ENCODE peak calls at places on chromosomes 3 and 15, in five cellular contexts. One of them, this sample, is unnamed.

GRCh38 chr3:58833501-58833900 is 166.9 kb upstream of the FAM3D start:
- DNase-seq in A172: no peak
- DNase-seq in KBM-7: no peak
- DNase-seq in osteocyte: no peak
- DNase-seq in activated naive CD8-positive, alpha-beta T cell treated with anti-CD3 and anti-CD28 coated beads, Interleukin-2, amount 10 ng/mL, durations not matched to agents 7 days and 5 days: no peak
- DNase-seq in this sample: no peak

GRCh38 chr3:30711867-30712266 is 105.5 kb downstream of the TGFBR2 start:
- DNase-seq in KBM-7: no peak
- DNase-seq in osteocyte: no peak
- DNase-seq in activated naive CD8-positive, alpha-beta T cell treated with anti-CD3 and anti-CD28 coated beads, Interleukin-2, amount 10 ng/mL, durations not matched to agents 7 days and 5 days: no peak
- DNase-seq in A172: no peak
- DNase-seq in this sample: no peak

GRCh38 chr3:64057231-64057630 is 33.9 kb upstream of the PSMD6 start:
- DNase-seq in A172: no peak
- DNase-seq in osteocyte: no peak
- DNase-seq in activated naive CD8-positive, alpha-beta T cell treated with anti-CD3 and anti-CD28 coated beads, Interleukin-2, amount 10 ng/mL, durations not matched to agents 7 days and 5 days: no peak
- DNase-seq in KBM-7: no peak
- DNase-seq in this sample: no peak

GRCh38 chr3:187006884-187007630 is 76.7 kb downstream of the ST6GAL1 start:
- DNase-seq in KBM-7: no peak
- DNase-seq in osteocyte: no peak
- DNase-seq in A172: no peak
- DNase-seq in activated naive CD8-positive, alpha-beta T cell treated with anti-CD3 and anti-CD28 coated beads, Interleukin-2, amount 10 ng/mL, durations not matched to agents 7 days and 5 days: no peak
- DNase-seq in this sample: no peak

GRCh38 chr3:82308755-82309154 is 547.3 kb upstream of the GBE1 start:
- DNase-seq in osteocyte: no peak
- DNase-seq in KBM-7: no peak
- DNase-seq in activated naive CD8-positive, alpha-beta T cell treated with anti-CD3 and anti-CD28 coated beads, Interleukin-2, amount 10 ng/mL, durations not matched to agents 7 days and 5 days: no peak
- DNase-seq in A172: no peak
- DNase-seq in this sample: no peak

GRCh38 chr3:28835751-28836150 is 445.1 kb upstream of the RBMS3 start:
- DNase-seq in A172: no peak
- DNase-seq in activated naive CD8-positive, alpha-beta T cell treated with anti-CD3 and anti-CD28 coated beads, Interleukin-2, amount 10 ng/mL, durations not matched to agents 7 days and 5 days: no peak
- DNase-seq in osteocyte: no peak
- DNase-seq in KBM-7: no peak
- DNase-seq in this sample: no peak

GRCh38 chr3:17479681-17480405 is 262.6 kb downstream of the TBC1D5 start:
- DNase-seq in osteocyte: no peak
- DNase-seq in KBM-7: no peak
- DNase-seq in A172: no peak
- DNase-seq in activated naive CD8-positive, alpha-beta T cell treated with anti-CD3 and anti-CD28 coated beads, Interleukin-2, amount 10 ng/mL, durations not matched to agents 7 days and 5 days: no peak
- DNase-seq in this sample: no peak

GRCh38 chr3:7953449-7954015 is 548.1 kb upstream of the LMCD1 start:
- DNase-seq in activated naive CD8-positive, alpha-beta T cell treated with anti-CD3 and anti-CD28 coated beads, Interleukin-2, amount 10 ng/mL, durations not matched to agents 7 days and 5 days: no peak
- DNase-seq in A172: no peak
- DNase-seq in osteocyte: no peak
- DNase-seq in KBM-7: no peak
- DNase-seq in this sample: no peak

GRCh38 chr3:52144796-52145735 is 9.2 kb downstream of the POC1A start:
- DNase-seq in activated naive CD8-positive, alpha-beta T cell treated with anti-CD3 and anti-CD28 coated beads, Interleukin-2, amount 10 ng/mL, durations not matched to agents 7 days and 5 days: no peak
- DNase-seq in KBM-7: no peak
- DNase-seq in osteocyte: no peak
- DNase-seq in A172: no peak
- DNase-seq in this sample: no peak

GRCh38 chr3:196288141-196288460 is 575 bp upstream of the PCYT1A start:
- DNase-seq in osteocyte: no peak
- DNase-seq in activated naive CD8-positive, alpha-beta T cell treated with anti-CD3 and anti-CD28 coated beads, Interleukin-2, amount 10 ng/mL, durations not matched to agents 7 days and 5 days: no peak
- DNase-seq in KBM-7: no peak
- DNase-seq in A172: peak
- DNase-seq in this sample: peak

GRCh38 chr15:66040211-66040892 is 171.1 kb downstream of the RAB11A start:
- DNase-seq in activated naive CD8-positive, alpha-beta T cell treated with anti-CD3 and anti-CD28 coated beads, Interleukin-2, amount 10 ng/mL, durations not matched to agents 7 days and 5 days: no peak
- DNase-seq in osteocyte: no peak
- DNase-seq in KBM-7: no peak
- DNase-seq in A172: no peak
- DNase-seq in this sample: no peak

GRCh38 chr15:90086868-90087268 is 15.4 kb downstream of the IDH2 start:
- DNase-seq in osteocyte: no peak
- DNase-seq in A172: peak
- DNase-seq in KBM-7: peak
- DNase-seq in activated naive CD8-positive, alpha-beta T cell treated with anti-CD3 and anti-CD28 coated beads, Interleukin-2, amount 10 ng/mL, durations not matched to agents 7 days and 5 days: peak
- DNase-seq in this sample: peak

GRCh38 chr3:151925419-151925818 is 52.0 kb downstream of the SUCNR1 start:
- DNase-seq in KBM-7: no peak
- DNase-seq in osteocyte: no peak
- DNase-seq in activated naive CD8-positive, alpha-beta T cell treated with anti-CD3 and anti-CD28 coated beads, Interleukin-2, amount 10 ng/mL, durations not matched to agents 7 days and 5 days: no peak
- DNase-seq in A172: peak
- DNase-seq in this sample: no peak

GRCh38 chr3:137349949-137350348 is 392.2 kb downstream of the IL20RB start:
- DNase-seq in osteocyte: no peak
- DNase-seq in KBM-7: no peak
- DNase-seq in A172: no peak
- DNase-seq in activated naive CD8-positive, alpha-beta T cell treated with anti-CD3 and anti-CD28 coated beads, Interleukin-2, amount 10 ng/mL, durations not matched to agents 7 days and 5 days: no peak
- DNase-seq in this sample: no peak

GRCh38 chr15:73359653-73360052 is 9.1 kb downstream of the HCN4 start:
- DNase-seq in activated naive CD8-positive, alpha-beta T cell treated with anti-CD3 and anti-CD28 coated beads, Interleukin-2, amount 10 ng/mL, durations not matched to agents 7 days and 5 days: no peak
- DNase-seq in KBM-7: no peak
- DNase-seq in A172: no peak
- DNase-seq in osteocyte: no peak
- DNase-seq in this sample: no peak

This sample was measured in COLO829.